ENCODE peak calls at places on chromosomes 16 and 17, in four cellular contexts. U, P, Z and E are unnamed samples.

GRCh38 chr17:65176646-65177409 is 39.7 kb downstream of the RGS9 start:
- DNase-seq in U (no peak), P (no peak), Z (no peak), E (no peak)

GRCh38 chr17:76912585-76912984 is 44.4 kb downstream of the MGAT5B start:
- DNase-seq in U (no peak), P (no peak), Z (no peak), E (no peak)

GRCh38 chr17:46977348-46977747 is 1.7 kb downstream of the RPRML start:
- DNase-seq in U (peak; percentile 71), P (peak; percentile 66), Z (peak; percentile 8), E (peak; percentile 91)

GRCh38 chr16:58329147-58329546 is 34.3 kb upstream of the PRSS54 start:
- DNase-seq in U (no peak), P (no peak), Z (no peak), E (no peak)

GRCh38 chr16:9297437-9298113 is 206.1 kb downstream of the HAPSTR1 start:
- DNase-seq in U (peak; percentile 75), P (peak; percentile 24), Z (no peak), E (peak; percentile 55)

GRCh38 chr17:48497103-48497502 is 33.7 kb downstream of the HOXB1 start:
- DNase-seq in U (no peak), P (no peak), Z (no peak), E (no peak)

GRCh38 chr17:43608313-43608712 is 53.4 kb downstream of the MEOX1 start:
- DNase-seq in U (no peak), P (no peak), Z (no peak), E (no peak)

GRCh38 chr16:3611145-3611977 is at the start of gene SLX4:
- DNase-seq in U (peak; percentile 100), P (peak; percentile 95), Z (peak; percentile 89), E (peak; percentile 94)

GRCh38 chr16:56273615-56274014 is 82.3 kb downstream of the GNAO1 start:
- DNase-seq in U (no peak), P (no peak), Z (no peak), E (no peak)

GRCh38 chr17:64777413-64778101 is 115.5 kb upstream of the SMURF2 start:
- DNase-seq in U (no peak), P (peak; percentile 45), Z (peak; percentile 51), E (no peak)

GRCh38 chr17:78839762-78840529 is 668 bp downstream of the USP36 start:
- DNase-seq in U (peak; percentile 48), P (no peak), Z (no peak), E (no peak)

GRCh38 chr17:73155410-73156165 is 9.2 kb upstream of the SSTR2 start:
- DNase-seq in U (no peak), P (peak; percentile 10), Z (peak; percentile 83), E (peak; percentile 66)

GRCh38 chr17:57091186-57091618 is 6.2 kb downstream of the AKAP1 start:
- DNase-seq in U (no peak), P (no peak), Z (no peak), E (no peak)

GRCh38 chr16:75580-76501 is 2.2 kb upstream of the MPG start:
- DNase-seq in U (no peak), P (peak; percentile 49), Z (no peak), E (peak; percentile 64)

GRCh38 chr16:69166221-69166833 is 20.6 kb upstream of the SNTB2 start:
- DNase-seq in U (no peak), P (no peak), Z (no peak), E (no peak)

GRCh38 chr16:62732101-62732500 is 695.9 kb upstream of the CDH8 start:
- DNase-seq in U (no peak), P (no peak), Z (no peak), E (no peak)

GRCh38 chr17:40485851-40486512 is 15.4 kb downstream of the TNS4 start:
- DNase-seq in U (no peak), P (no peak), Z (no peak), E (no peak)

GRCh38 chr17:65085397-65085796 is 28.9 kb upstream of the GNA13 start:
- DNase-seq in U (no peak), P (no peak), Z (no peak), E (no peak)

GRCh38 chr17:66526827-66527226 is 224.4 kb downstream of the PRKCA start:
- DNase-seq in U (no peak), P (no peak), Z (no peak), E (peak; percentile 44)

GRCh38 chr16:79599837-79600635 is 501 bp downstream of the MAF start:
- DNase-seq in U (no peak), P (peak; percentile 44), Z (peak; percentile 67), E (peak; percentile 82)

GRCh38 chr17:40555296-40556190 is 9.7 kb downstream of the CCR7 start:
- DNase-seq in U (no peak), P (no peak), Z (no peak), E (no peak)

GRCh38 chr16:87123356-87124001 is 193.7 kb downstream of the C16orf95 start:
- DNase-seq in U (no peak), P (no peak), Z (no peak), E (no peak)

GRCh38 chr17:81295678-81296381 is 723 bp upstream of the SLC38A10 start:
- DNase-seq in U (peak; percentile 59), P (peak; percentile 79), Z (no peak), E (no peak)

GRCh38 chr16:77285676-77286075 is 86.5 kb downstream of the SYCE1L start:
- DNase-seq in U (no peak), P (no peak), Z (no peak), E (no peak)

GRCh38 chr17:44097110-44097810 is 26.2 kb downstream of the HDAC5 start:
- DNase-seq in U (no peak), P (no peak), Z (no peak), E (no peak)

GRCh38 chr16:23082161-23082788 is 67.0 kb downstream of the USP31 start:
- DNase-seq in U (no peak), P (no peak), Z (peak; percentile 12), E (no peak)

GRCh38 chr17:64984181-64984580 is 64.9 kb upstream of the LRRC37A3 start:
- DNase-seq in U (no peak), P (no peak), Z (no peak), E (peak; percentile 26)

GRCh38 chr17:49566668-49567071 is 9.0 kb upstream of the NXPH3 start:
- DNase-seq in U (no peak), P (no peak), Z (no peak), E (no peak)